ENCODE peak calls at places on chromosomes 4 and X, in six cellular contexts. Z, F, G, U, I and Y are unnamed samples.

GRCh38 chr4:142925161-142925560 is 79.1 kb upstream of the INPP4B start:
- DNase-seq in Z (no peak), F (no peak), G (no peak), U (no peak), I (no peak), Y (no peak)

GRCh38 chr4:156238171-156238570 is 284.5 kb upstream of the CTSO start:
- DNase-seq in Z (no peak), F (no peak), G (no peak), U (no peak), I (no peak), Y (no peak)

GRCh38 chrX:118802857-118803256 is 20.8 kb upstream of the ZCCHC12 start:
- DNase-seq in Z (peak), F (no peak), G (no peak), U (peak), I (no peak), Y (no peak)

GRCh38 chr4:155679343-155679742 is 12.7 kb downstream of the GUCY1A1 start:
- DNase-seq in Z (peak), F (no peak), G (no peak), U (no peak), I (peak), Y (peak)

GRCh38 chr4:185381794-185382193 is 13.9 kb downstream of the LRP2BP start:
- DNase-seq in Z (peak), F (no peak), G (no peak), U (no peak), I (no peak), Y (no peak)

GRCh38 chr4:143961084-143961483 is 55.7 kb upstream of the GYPE start:
- DNase-seq in Z (no peak), F (no peak), G (no peak), U (no peak), I (no peak), Y (no peak)

GRCh38 chrX:55206152-55206941 is 13.8 kb upstream of the PAGE5 start:
- DNase-seq in Z (no peak), F (no peak), G (no peak), U (no peak), I (no peak), Y (peak)

GRCh38 chr4:147388016-147388415 is 92.9 kb upstream of the EDNRA start:
- DNase-seq in Z (no peak), F (no peak), G (no peak), U (no peak), I (no peak), Y (no peak)

GRCh38 chrX:63930140-63930539 is 145.1 kb upstream of the ARHGEF9 start:
- DNase-seq in Z (no peak), F (no peak), G (no peak), U (no peak), I (no peak), Y (no peak)

GRCh38 chr4:54082168-54082567 is 17.8 kb upstream of the CHIC2 start:
- DNase-seq in Z (peak), F (peak), G (no peak), U (peak), I (peak), Y (peak)

GRCh38 chr4:184355111-184355604 is 119.2 kb downstream of the IRF2 start:
- DNase-seq in Z (peak), F (peak), G (no peak), U (peak), I (peak), Y (peak)

GRCh38 chr4:88575222-88575621 is 17.1 kb upstream of the HERC3 start:
- DNase-seq in Z (no peak), F (no peak), G (no peak), U (no peak), I (no peak), Y (no peak)

GRCh38 chrX:54237014-54237413 is 54.0 kb upstream of the FAM120C start:
- DNase-seq in Z (no peak), F (no peak), G (no peak), U (no peak), I (no peak), Y (no peak)

GRCh38 chr4:16897991-16898827 is at the start of gene LDB2:
- DNase-seq in Z (peak), F (no peak), G (no peak), U (peak), I (peak), Y (no peak)

GRCh38 chrX:69307736-69308135 is 142.5 kb upstream of the PJA1 start:
- DNase-seq in Z (no peak), F (no peak), G (no peak), U (no peak), I (no peak), Y (no peak)

GRCh38 chr4:40669504-40669903 is 39.8 kb upstream of the RBM47 start:
- DNase-seq in Z (no peak), F (no peak), G (no peak), U (no peak), I (no peak), Y (no peak)

GRCh38 chrX:127873637-127874036 is 178.6 kb downstream of the ACTRT1 start:
- DNase-seq in Z (no peak), F (no peak), G (no peak), U (no peak), I (no peak), Y (no peak)

GRCh38 chrX:127879585-127879984 is 172.6 kb downstream of the ACTRT1 start:
- DNase-seq in Z (no peak), F (no peak), G (no peak), U (no peak), I (no peak), Y (no peak)

GRCh38 chrX:127877358-127877757 is 174.8 kb downstream of the ACTRT1 start:
- DNase-seq in Z (peak), F (no peak), G (no peak), U (no peak), I (no peak), Y (no peak)
- TF ChIP-seq CTCF in Z (no peak), F (no peak), G (no peak), U (no peak), I (no peak), Y (no peak)

GRCh38 chrX:10278716-10279115 is 121.9 kb downstream of the CLCN4 start:
- DNase-seq in Z (no peak), F (no peak), G (no peak), U (no peak), I (no peak), Y (no peak)
- TF ChIP-seq CTCF in Z (no peak), F (no peak), G (no peak), U (no peak), I (no peak), Y (no peak)

DNA sequence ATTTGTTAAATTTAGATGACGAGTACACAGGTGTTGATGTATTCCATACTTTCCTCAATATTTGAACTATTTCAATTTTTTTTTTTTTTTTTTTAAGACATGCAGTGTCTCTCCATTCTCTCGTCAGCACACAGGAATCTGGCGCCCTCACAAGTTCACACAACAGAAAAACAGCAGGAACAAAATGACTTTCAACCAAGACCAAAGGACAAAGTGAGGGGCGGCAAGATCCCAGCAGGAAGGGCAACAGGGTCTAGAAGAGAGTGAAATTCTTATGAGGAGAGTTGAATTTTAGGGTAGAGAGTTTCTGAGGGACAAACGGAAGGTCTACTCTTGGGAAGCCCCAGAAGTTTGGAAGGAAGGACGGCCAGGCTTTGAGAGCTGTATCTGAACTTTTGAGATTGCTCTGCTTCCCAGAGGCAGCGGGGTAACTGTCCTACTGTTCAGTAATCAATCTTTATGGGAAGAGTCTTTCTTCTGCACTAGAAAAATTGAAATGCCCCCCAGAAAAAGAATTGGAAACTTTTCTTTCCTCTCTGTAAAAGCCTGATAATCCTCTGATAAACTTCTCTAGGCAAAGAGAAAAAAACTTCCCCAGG is 760.2 kb downstream of the RAB28 start:
- DNase-seq in Z (peak), F (no peak), G (no peak), U (no peak), I (no peak), Y (no peak)
- TF ChIP-seq CTCF in Z (no peak), F (no peak), G (no peak), U (no peak), I (no peak), Y (no peak)

GRCh38 chrX:150361070-150361776 is 1.9 kb upstream of the MAMLD1 start:
- DNase-seq in Z (no peak), F (no peak), G (no peak), U (no peak), I (no peak), Y (peak)
- TF ChIP-seq CTCF in Z (no peak), F (peak), G (no peak), U (peak), I (peak), Y (no peak)

GRCh38 chr4:174869334-174869733 is 40.3 kb upstream of the GLRA3 start:
- DNase-seq in Z (no peak), F (no peak), G (no peak), U (no peak), I (no peak), Y (no peak)

GRCh38 chr4:174874898-174875297 is 43.3 kb upstream of the ADAM29 start:
- DNase-seq in Z (no peak), F (no peak), G (no peak), U (no peak), I (no peak), Y (no peak)

GRCh38 chr4:174870311-174870710 is 41.3 kb upstream of the GLRA3 start:
- DNase-seq in Z (no peak), F (no peak), G (no peak), U (no peak), I (no peak), Y (no peak)

GRCh38 chr4:174871407-174871806 is 42.4 kb upstream of the GLRA3 start:
- DNase-seq in Z (no peak), F (no peak), G (no peak), U (no peak), I (no peak), Y (no peak)

DNA sequence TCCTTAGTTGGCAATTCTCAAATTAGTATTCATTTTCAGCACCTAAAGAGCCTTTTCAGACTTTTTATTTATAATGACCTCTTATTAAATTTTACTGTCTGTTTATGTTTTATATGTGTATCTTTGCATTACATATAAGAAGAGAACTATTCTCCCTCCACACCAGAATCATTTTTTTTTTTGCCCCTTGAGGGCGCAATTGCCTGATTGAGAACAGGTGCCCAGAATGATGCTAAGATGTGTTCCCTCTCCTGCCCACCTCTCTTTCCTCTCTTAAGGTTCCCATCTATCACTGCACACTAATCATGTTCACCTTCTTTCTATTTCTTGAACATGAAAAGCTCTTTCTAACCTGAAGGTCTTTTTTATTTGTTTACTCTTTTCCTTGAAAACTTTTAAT is 44.2 kb upstream of the ADAM29 start:
- DNase-seq in Z (no peak), F (no peak), G (no peak), U (peak), I (peak), Y (peak)
- TF ChIP-seq CTCF in Z (peak), F (peak), G (no peak), U (peak), I (peak), Y (no peak)

GRCh38 chrX:134601240-134601639 is 57.0 kb downstream of the PLAC1 start:
- DNase-seq in Z (peak), F (no peak), G (no peak), U (peak), I (no peak), Y (no peak)

GRCh38 chrX:134604701-134605271 is 53.5 kb downstream of the PLAC1 start:
- DNase-seq in Z (peak), F (no peak), G (no peak), U (no peak), I (no peak), Y (peak)

GRCh38 chrX:134602410-134602809 is 55.9 kb downstream of the PLAC1 start:
- DNase-seq in Z (no peak), F (no peak), G (no peak), U (no peak), I (no peak), Y (no peak)

GRCh38 chrX:134600714-134601113 is 57.6 kb downstream of the PLAC1 start:
- DNase-seq in Z (peak), F (peak), G (no peak), U (peak), I (no peak), Y (no peak)

DNA sequence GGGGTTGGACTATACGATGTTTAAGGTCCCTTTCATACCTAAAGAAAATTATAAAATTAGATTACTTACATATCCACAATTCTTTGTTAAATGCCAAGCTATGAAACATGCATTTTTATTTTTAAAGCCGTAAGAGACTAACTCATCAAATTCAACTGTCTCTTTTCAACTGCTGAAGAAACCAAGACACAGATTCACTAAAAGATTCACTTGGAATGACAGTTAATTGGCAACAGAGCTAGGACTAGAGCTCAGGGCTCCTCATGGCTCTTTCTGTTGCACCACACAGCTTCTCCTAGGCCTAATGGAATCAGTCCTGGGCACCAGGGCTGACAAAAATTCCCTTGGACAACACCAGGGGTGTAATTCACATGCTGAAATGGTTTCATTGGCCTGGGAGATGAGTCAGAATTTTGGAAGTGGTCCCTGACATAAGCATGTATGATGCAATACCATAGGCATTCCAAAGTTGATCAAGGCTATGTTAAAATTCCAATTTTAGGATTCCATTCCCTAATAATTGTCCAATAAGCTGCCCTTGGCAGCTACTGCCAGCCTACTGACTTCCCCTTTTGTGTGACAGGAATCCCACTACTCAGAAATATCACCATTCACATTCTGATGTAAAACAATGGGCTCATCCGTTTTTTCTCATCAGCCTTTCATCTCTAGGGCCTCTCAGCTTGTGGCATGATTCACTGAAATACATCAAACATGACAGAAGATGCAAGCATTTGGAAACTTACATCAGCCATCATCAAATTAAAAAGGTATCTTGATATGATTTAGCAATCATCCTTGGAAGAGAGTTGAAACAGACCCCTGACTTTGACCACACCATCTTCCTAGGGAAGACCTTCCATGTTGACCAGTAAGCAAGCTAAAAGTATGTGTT is 54.2 kb downstream of the PLAC1 start:
- DNase-seq in Z (peak), F (no peak), G (no peak), U (peak), I (peak), Y (no peak)
- TF ChIP-seq CTCF in Z (peak), F (no peak), G (no peak), U (peak), I (peak), Y (no peak)